ENCODE peak calls at places on chromosome 9, in nine cellular contexts. K is suprapubic skin, N is fibroblast of lung, H is astrocyte, R is right atrium auricular region, D is sigmoid colon, X is A549, Q is psoas muscle, U is heart right ventricle. J is an unnamed sample.

GRCh38 chr9:123997665-123998277 is 13.8 kb upstream of the LHX2 start:
- DNase-seq in X (no peak), Q (no peak), K (no peak), U (peak; percentile 44), N (no peak), H (no peak), D (no peak), R (no peak), J (peak; percentile 23)

GRCh38 chr9:112705773-112706427 is 12.0 kb downstream of the INIP start:
- DNase-seq in H (peak; percentile 30), N (peak; percentile 45), Q (no peak), R (no peak), U (peak; percentile 19), X (peak; percentile 48), K (no peak), D (no peak), J (peak; percentile 35)

GRCh38 chr9:89311346-89312153 is 555 bp downstream of the CKS2 start:
- DNase-seq in D (peak; percentile 67), K (peak; percentile 74), Q (no peak), N (no peak), H (no peak), U (peak; percentile 8), X (no peak), R (no peak), J (peak; percentile 18)

GRCh38 chr9:130051855-130052254 is 1.9 kb upstream of the GPR107 start:
- DNase-seq in H (no peak), N (no peak), D (no peak), X (no peak), K (no peak), U (no peak), Q (no peak), R (no peak), J (no peak)

GRCh38 chr9:128245293-128246151 is 30.3 kb downstream of the GOLGA2 start:
- DNase-seq in X (no peak), Q (peak; percentile 61), K (no peak), N (peak; percentile 78), D (peak; percentile 78), U (peak; percentile 64), R (no peak), H (peak; percentile 57), J (no peak)

GRCh38 chr9:107394264-107394663 is 95.3 kb downstream of the KLF4 start:
- DNase-seq in H (no peak), D (peak; percentile 73), U (peak; percentile 18), R (no peak), K (no peak), N (no peak), X (no peak), Q (no peak), J (no peak)

GRCh38 chr9:133088146-133088750 is 26.5 kb downstream of the CEL start:
- DNase-seq in Q (no peak), U (no peak), R (no peak), K (no peak), H (no peak), X (no peak), D (no peak), N (no peak), J (no peak)

GRCh38 chr9:112059145-112059979 is 115.7 kb downstream of the SUSD1 start:
- DNase-seq in N (peak; percentile 74), Q (no peak), K (no peak), U (no peak), R (no peak), X (peak; percentile 89), H (peak; percentile 74), D (no peak), J (no peak)

GRCh38 chr9:135864447-135865049 is 42.8 kb downstream of the CAMSAP1 start:
- DNase-seq in R (no peak), D (no peak), H (no peak), U (peak; percentile 66), Q (peak; percentile 64), N (peak; percentile 29), K (no peak), X (peak; percentile 44), J (peak; percentile 62)

GRCh38 chr9:88782931-88783451 is 208.3 kb upstream of the S1PR3 start:
- DNase-seq in X (no peak), Q (no peak), R (no peak), N (peak; percentile 75), K (no peak), H (peak; percentile 65), U (no peak), D (no peak), J (no peak)

GRCh38 chr9:69044226-69045219 is 9.0 kb downstream of the FXN start:
- DNase-seq in N (peak; percentile 62), Q (no peak), R (no peak), K (no peak), D (no peak), H (peak; percentile 45), X (no peak), U (no peak), J (peak; percentile 9)

GRCh38 chr9:70222354-70222753 is 36.4 kb upstream of the SMC5 start:
- DNase-seq in U (no peak), Q (no peak), R (no peak), K (no peak), D (no peak), X (no peak), H (peak; percentile 29), N (peak; percentile 40), J (no peak)

GRCh38 chr9:121160025-121160424 is 41.6 kb downstream of the RAB14 start:
- DNase-seq in R (no peak), K (no peak), X (no peak), Q (no peak), N (no peak), H (no peak), D (no peak), U (no peak), J (no peak)

GRCh38 chr9:78620764-78621163 is 323.8 kb downstream of the PSAT1 start:
- DNase-seq in D (no peak), R (no peak), X (peak; percentile 7), H (peak; percentile 77), U (no peak), K (no peak), Q (no peak), N (peak; percentile 82), J (no peak)

GRCh38 chr9:6759114-6759977 is 1.6 kb downstream of the KDM4C start:
- DNase-seq in U (no peak), K (no peak), H (peak; percentile 84), D (no peak), Q (no peak), N (peak; percentile 88), R (no peak), X (peak; percentile 42), J (peak; percentile 37)

GRCh38 chr9:17757816-17758215 is 178.9 kb downstream of the SH3GL2 start:
- DNase-seq in H (peak; percentile 1), K (no peak), U (no peak), X (no peak), N (peak; percentile 11), R (no peak), D (no peak), Q (no peak), J (no peak)

GRCh38 chr9:79165006-79165405 is 406.8 kb upstream of the TLE4 start:
- DNase-seq in U (no peak), H (peak; percentile 73), D (no peak), R (no peak), X (no peak), Q (no peak), K (no peak), N (peak; percentile 77), J (no peak)

GRCh38 chr9:112119225-112120045 is 55.7 kb downstream of the SUSD1 start:
- DNase-seq in X (peak; percentile 94), H (peak; percentile 94), Q (no peak), R (no peak), N (peak; percentile 94), D (no peak), U (no peak), K (no peak), J (no peak)

GRCh38 chr9:16206560-16206959 is 653.7 kb downstream of the CCDC171 start:
- DNase-seq in D (no peak), H (no peak), Q (no peak), U (no peak), N (no peak), K (no peak), X (no peak), R (no peak), J (no peak)
- H3K27ac ChIP-seq in D (no peak overlapping the region), H (no peak overlapping the region), Q (no peak overlapping the region), U (no peak overlapping the region), N (no peak overlapping the region), K (no peak overlapping the region), X (peak overlapping the region; percentile 88), R (no peak overlapping the region), J (no peak overlapping the region)

GRCh38 chr9:91452844-91453243 is 29.2 kb upstream of the NFIL3 start:
- DNase-seq in Q (no peak), K (no peak), H (no peak), N (no peak), R (no peak), X (no peak), D (no peak), U (no peak), J (no peak)

GRCh38 chr9:91451431-91452270 is 28.0 kb upstream of the NFIL3 start:
- DNase-seq in Q (no peak), X (no peak), U (no peak), N (peak; percentile 59), H (peak; percentile 55), D (no peak), R (no peak), K (no peak), J (no peak)
- TF ChIP-seq CTCF in Q (no peak), X (no peak), U (no peak), N (no peak), H (no peak), D (no peak), R (no peak), K (no peak), J (no peak)

GRCh38 chr9:93267681-93268505 is 84.0 kb downstream of the WNK2 start:
- DNase-seq in K (peak; percentile 45), D (peak; percentile 59), H (no peak), U (no peak), R (no peak), N (no peak), X (no peak), Q (no peak), J (no peak)
- H3K4me3 ChIP-seq in K (no peak overlapping the region), D (no peak overlapping the region), H (no peak overlapping the region), U (no peak overlapping the region), R (no peak overlapping the region), N (no peak overlapping the region), X (no peak overlapping the region), Q (no peak overlapping the region), J (no peak overlapping the region)

GRCh38 chr9:94681508-94681907 is 42.2 kb upstream of the FBP1 start:
- DNase-seq in D (peak; percentile 88), H (peak; percentile 65), Q (peak; percentile 78), X (peak; percentile 86), U (peak; percentile 81), N (peak; percentile 76), R (peak; percentile 88), K (peak; percentile 84), J (peak; percentile 79)

GRCh38 chr9:94676446-94677148 is 37.3 kb upstream of the FBP1 start:
- DNase-seq in H (peak; percentile 14), N (peak; percentile 30), D (no peak), Q (no peak), R (no peak), K (no peak), X (no peak), U (no peak), J (no peak)

GRCh38 chr9:94685359-94685758 is 41.1 kb upstream of the AOPEP start:
- DNase-seq in R (no peak), N (no peak), Q (no peak), U (no peak), H (no peak), K (no peak), D (no peak), X (no peak), J (no peak)

GRCh38 chr9:94680020-94680419 is 40.7 kb upstream of the FBP1 start:
- DNase-seq in X (no peak), K (no peak), D (no peak), Q (no peak), N (no peak), R (no peak), H (no peak), U (no peak), J (no peak)

GRCh38 chr9:94680621-94681020 is 41.3 kb upstream of the FBP1 start:
- DNase-seq in U (no peak), H (no peak), R (no peak), Q (no peak), N (no peak), D (no peak), K (no peak), X (no peak), J (no peak)
- H3K27ac ChIP-seq in U (no peak overlapping the region), H (no peak overlapping the region), R (no peak overlapping the region), Q (no peak overlapping the region), N (no peak overlapping the region), D (no peak overlapping the region), K (no peak overlapping the region), X (peak overlapping the region; percentile 82), J (no peak overlapping the region)

J was measured in thyroid gland.